ENCODE peak calls at places on chromosome 17, in seven cellular contexts. Y is upper lobe of right lung; W is head of caudate nucleus; P is central memory CD4-positive, alpha-beta T cell; O is anterior cingulate cortex; F is lung microvascular endothelial cell; U is left colon. R is an unnamed sample.
A peak's percentile ranks its signal among the peaks of the same experiment; 100 is the strongest.

GRCh38 chr17:68698761-68699160 is 97.6 kb upstream of the FAM20A start:
- DNase-seq in W (no peak), O (no peak), Y (no peak), F (no peak), P (no peak), U (no peak), R (no peak)

GRCh38 chr17:78993241-78993956 is 13.7 kb upstream of the LGALS3BP start:
- DNase-seq in Y (peak; percentile 69), P (peak; percentile 19), F (peak; percentile 55), W (peak; percentile 77), O (no peak), U (peak; percentile 41), R (peak; percentile 67)

GRCh38 chr17:1539811-1540210 is 22.8 kb downstream of the PITPNA start:
- DNase-seq in P (no peak), F (no peak), U (no peak), O (no peak), Y (no peak), W (no peak), R (no peak)

GRCh38 chr17:58331815-58332719 is 3.5 kb upstream of the TSPOAP1 start:
- DNase-seq in W (peak; percentile 54), O (no peak), U (peak; percentile 77), F (no peak), Y (peak; percentile 91), P (peak; percentile 80), R (no peak)

GRCh38 chr17:66474810-66475497 is 172.5 kb downstream of the PRKCA start:
- DNase-seq in F (no peak), Y (no peak), O (no peak), U (no peak), W (no peak), P (no peak), R (peak; percentile 91)

GRCh38 chr17:78952706-78953105 is 27.0 kb downstream of the LGALS3BP start:
- DNase-seq in W (no peak), Y (no peak), O (no peak), F (no peak), P (no peak), U (no peak), R (no peak)

GRCh38 chr17:81365601-81366585 is 29.4 kb upstream of the BAHCC1 start:
- DNase-seq in P (peak; percentile 13), O (no peak), U (peak; percentile 89), W (no peak), F (peak; percentile 82), Y (peak; percentile 93), R (peak; percentile 94)

GRCh38 chr17:8384801-8385335 is 1.9 kb upstream of the RPL26 start:
- DNase-seq in Y (no peak), O (no peak), W (no peak), P (no peak), F (peak; percentile 65), U (no peak), R (no peak)

GRCh38 chr17:35726609-35727460 is 4.6 kb upstream of the RASL10B start:
- DNase-seq in P (no peak), W (no peak), F (peak; percentile 53), O (no peak), U (no peak), Y (no peak), R (peak; percentile 10)

GRCh38 chr17:50906443-50906842 is 40.3 kb upstream of the TOB1 start:
- DNase-seq in W (no peak), F (no peak), U (no peak), P (no peak), Y (no peak), O (no peak), R (no peak)

GRCh38 chr17:57984226-57984890 is 3.7 kb downstream of the VEZF1 start:
- DNase-seq in U (no peak), Y (no peak), F (no peak), O (no peak), W (no peak), P (no peak), R (no peak)

R was measured in DMS53.